ENCODE peak calls at places on chromosomes 16 and 17, in ten cellular contexts. L is PC-3; A is CD8-positive, alpha-beta memory T cell; W is suprapubic skin; I is gastrocnemius medialis; U is right atrium auricular region; J is psoas muscle; V is iPS DF 6.9; X is naive thymus-derived CD4-positive, alpha-beta T cell; O is transverse colon. E is an unnamed sample. For H3K4me1, the result is how much of the 10 kb centered on the place peaks cover.

GRCh38 chr16:49652441-49653175 is 203.3 kb downstream of the ZNF423 start:
- DNase-seq in L (no peak), A (no peak), W (no peak), I (peak), U (peak), J (peak), V (no peak), X (no peak), O (no peak), E (no peak)

GRCh38 chr16:375212-375611 is 4.9 kb upstream of the MRPL28 start:
- DNase-seq in L (no peak), A (no peak), W (no peak), I (no peak), U (no peak), J (no peak), V (no peak), X (no peak), O (no peak), E (no peak)

GRCh38 chr17:70539172-70539924 is 370.0 kb downstream of the KCNJ2 start:
- DNase-seq in L (no peak), A (no peak), W (no peak), I (no peak), U (no peak), J (no peak), V (no peak), X (no peak), O (no peak), E (no peak)

GRCh38 chr16:52861614-52862022 is 191.1 kb downstream of the CHD9NB start:
- DNase-seq in L (peak), A (no peak), W (no peak), I (no peak), U (no peak), J (no peak), V (peak), X (no peak), O (peak), E (no peak)

GRCh38 chr16:71746442-71747046 is 22.0 kb upstream of the PHLPP2 start:
- DNase-seq in L (peak), A (no peak), W (no peak), I (no peak), U (no peak), J (no peak), V (peak), X (no peak), O (no peak), E (no peak)

GRCh38 chr16:68179196-68179795 is 56.6 kb downstream of the ESRP2 start:
- DNase-seq in L (no peak), A (no peak), W (no peak), I (no peak), U (no peak), J (no peak), V (no peak), X (no peak), O (no peak), E (no peak)

GRCh38 chr17:13917635-13918034 is 151.7 kb upstream of the COX10 start:
- DNase-seq in L (no peak), A (no peak), W (no peak), I (no peak), U (no peak), J (no peak), V (no peak), X (no peak), O (no peak), E (no peak)

GRCh38 chr16:86117756-86118155 is 218.8 kb downstream of the IRF8 start:
- DNase-seq in L (no peak), A (no peak), W (no peak), I (no peak), U (no peak), J (no peak), V (no peak), X (no peak), O (no peak), E (no peak)

GRCh38 chr17:7538891-7539290 is 10.0 kb upstream of the TNFSF12 start:
- DNase-seq in L (no peak), A (no peak), W (no peak), I (no peak), U (no peak), J (no peak), V (no peak), X (no peak), O (no peak), E (no peak)

GRCh38 chr17:57551321-57552079 is 193.6 kb downstream of the CCDC182 start:
- DNase-seq in L (no peak), A (no peak), W (no peak), I (no peak), U (no peak), J (no peak), V (no peak), X (no peak), O (peak), E (no peak)

DNA sequence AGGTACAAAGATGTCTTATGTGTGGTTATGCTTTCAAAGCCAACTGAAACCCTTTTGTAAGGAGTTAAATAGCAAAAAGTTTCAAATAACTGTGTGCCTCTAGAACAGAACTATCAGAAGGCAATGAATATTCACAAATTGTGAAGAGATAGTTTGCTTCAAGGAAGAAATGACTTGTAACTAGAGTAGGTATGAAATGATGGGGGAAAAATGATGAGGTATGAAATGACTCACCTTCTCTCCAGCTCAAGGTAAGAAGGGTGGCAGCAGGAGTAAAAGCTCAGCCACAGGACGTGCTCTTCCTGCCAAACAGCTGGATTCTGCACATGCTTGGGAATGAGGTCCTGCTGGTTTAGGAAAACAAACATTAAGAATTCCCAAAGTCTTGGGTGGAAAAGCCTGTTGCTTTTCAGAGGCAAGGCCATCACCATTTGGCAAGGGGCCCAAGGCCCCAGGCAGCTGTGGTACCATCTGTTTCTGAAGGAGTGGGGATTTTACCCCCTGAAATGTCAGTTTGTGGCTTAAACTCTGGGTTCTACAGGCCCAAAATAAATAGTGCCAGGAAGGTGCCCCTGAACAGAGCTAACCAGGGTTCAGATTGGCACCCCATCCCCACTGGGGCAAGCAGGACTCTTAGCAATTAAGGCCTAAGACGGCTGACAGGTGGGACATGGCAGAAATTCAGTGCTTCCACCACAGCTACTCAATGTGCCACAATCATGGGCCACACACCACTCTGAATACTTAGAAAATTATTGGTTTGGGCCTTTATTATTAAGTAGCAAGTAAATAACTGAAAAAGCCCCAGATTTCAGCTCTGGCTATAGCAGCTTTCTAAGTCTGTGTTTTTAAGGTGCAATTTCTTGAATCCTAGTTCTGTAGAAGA is 13.3 kb downstream of the HERPUD1 start:
- DNase-seq in L (peak), A (no peak), W (no peak), I (no peak), U (no peak), J (no peak), V (no peak), X (no peak), O (no peak), E (no peak)
- H3K27ac ChIP-seq in L (peak), A (no peak), W (no peak), I (no peak), U (no peak), J (no peak), V (no peak), X (no peak), O (no peak), E (no peak)

DNA sequence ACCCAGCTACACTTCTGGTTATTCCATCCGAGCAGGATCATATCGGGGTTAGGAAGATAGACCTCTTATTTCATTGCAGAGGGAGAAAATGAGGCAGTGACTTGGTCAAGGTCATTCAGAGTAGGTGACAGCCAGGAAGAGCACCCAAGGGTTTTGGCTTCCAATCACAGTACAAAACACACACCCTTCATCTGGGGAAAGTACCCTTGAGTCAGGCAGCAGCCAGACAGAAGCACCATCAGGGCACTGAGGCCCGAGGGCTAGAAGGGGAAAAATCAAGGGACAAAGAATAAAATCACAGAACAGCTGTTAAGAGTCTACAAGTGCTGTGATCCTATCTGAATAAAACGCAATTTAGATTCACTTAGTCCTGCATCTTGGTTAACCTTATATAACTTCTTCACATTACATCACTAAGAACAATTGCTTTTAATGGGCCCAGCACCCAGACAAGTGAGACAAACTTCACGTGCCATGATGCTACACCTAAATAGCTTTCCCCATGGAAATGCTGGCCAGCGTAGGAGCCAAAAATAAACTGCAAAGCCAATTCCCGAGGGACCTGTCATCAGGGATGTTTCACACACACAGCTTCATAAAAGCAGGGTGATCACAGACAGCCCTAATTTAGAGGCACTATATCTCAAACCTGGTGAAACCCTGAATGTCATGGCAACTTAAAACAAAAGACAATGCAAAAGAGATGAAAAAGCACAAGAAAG is 4.9 kb downstream of the UBE2O start:
- DNase-seq in L (no peak), A (no peak), W (no peak), I (peak), U (no peak), J (no peak), V (no peak), X (no peak), O (no peak), E (no peak)
- H3K4me1 ChIP-seq in L (half or more), A (under half), W (under half), I (half or more), U (half or more), J (half or more), V (under half), X (under half), O (under half), E (under half)

DNA sequence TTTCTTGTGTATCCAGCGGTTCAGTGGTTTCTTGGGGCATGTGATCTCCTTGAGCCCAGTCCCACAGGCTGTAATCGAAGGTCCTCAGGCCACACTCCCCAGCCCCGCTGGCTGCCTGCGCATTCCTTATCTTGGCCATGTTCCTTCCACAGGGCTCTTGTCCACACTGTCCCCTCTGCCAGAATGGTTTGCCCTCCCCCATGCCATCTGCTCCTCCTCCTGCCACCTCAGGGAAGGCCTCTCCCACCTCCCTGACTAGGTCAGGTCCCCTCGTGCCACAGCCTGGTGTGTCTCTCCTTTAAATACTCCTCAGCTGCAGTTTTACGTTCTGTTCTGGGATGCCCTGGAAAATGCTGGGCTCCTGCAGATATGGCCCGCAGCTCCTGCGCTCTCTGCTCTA is 12.1 kb upstream of the NLRC5 start:
- DNase-seq in L (no peak), A (no peak), W (no peak), I (no peak), U (no peak), J (no peak), V (no peak), X (no peak), O (no peak), E (no peak)
- H3K27ac ChIP-seq in L (no peak), A (no peak), W (no peak), I (no peak), U (no peak), J (no peak), V (no peak), X (no peak), O (no peak), E (no peak)

DNA sequence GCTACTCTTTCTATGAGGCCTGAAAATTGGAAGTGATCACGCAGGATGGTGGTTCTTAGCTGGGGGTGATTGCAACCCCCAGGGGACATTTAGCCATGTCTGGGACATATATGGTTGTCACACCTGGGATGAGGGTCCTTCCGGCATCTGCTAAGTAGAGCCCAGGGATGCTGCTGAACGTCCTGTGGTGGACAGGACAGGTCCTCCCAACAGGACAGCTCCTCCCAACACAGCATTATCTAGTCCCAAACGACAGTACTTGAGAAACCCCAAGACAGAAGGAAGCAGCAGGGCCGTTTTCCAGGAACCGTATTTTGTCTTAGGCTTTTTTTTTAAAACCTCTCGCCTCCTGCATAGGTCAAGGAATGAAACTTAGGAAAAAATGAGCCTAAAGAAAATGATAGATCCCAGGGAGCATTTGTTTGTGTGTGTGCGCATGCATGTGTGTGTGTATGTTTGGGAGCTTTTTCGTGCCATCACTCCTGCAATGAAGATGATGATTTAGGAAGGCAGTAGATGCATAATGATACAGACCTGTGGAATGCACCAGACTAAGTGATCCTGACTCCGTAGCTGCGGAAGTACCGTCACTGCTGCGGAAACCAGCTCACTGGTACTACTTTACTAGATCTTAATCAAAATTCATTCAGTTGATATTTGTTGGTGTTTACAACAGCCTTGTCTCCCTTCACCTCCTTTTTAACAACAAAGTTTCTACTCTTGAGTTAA is 118.2 kb downstream of the SNX29 start:
- DNase-seq in L (no peak), A (no peak), W (peak), I (no peak), U (no peak), J (no peak), V (no peak), X (no peak), O (no peak), E (peak)
- H3K4me1 ChIP-seq in L (under half), A (under half), W (under half), I (under half), U (under half), J (under half), V (under half), X (under half), O (under half), E (under half)

GRCh38 chr17:28404461-28404811 is 1.6 kb downstream of the SLC46A1 start:
- DNase-seq in L (no peak), A (no peak), W (no peak), I (no peak), U (no peak), J (no peak), V (no peak), X (no peak), O (no peak), E (no peak)

GRCh38 chr17:28406478-28406824 is 439 bp upstream of the SLC46A1 start:
- DNase-seq in L (no peak), A (no peak), W (no peak), I (no peak), U (no peak), J (no peak), V (no peak), X (no peak), O (no peak), E (no peak)

GRCh38 chr17:28404007-28404406 is 2.0 kb downstream of the SLC46A1 start:
- DNase-seq in L (no peak), A (no peak), W (no peak), I (no peak), U (no peak), J (no peak), V (no peak), X (no peak), O (no peak), E (no peak)

GRCh38 chr17:28405632-28406477 is at the start of gene SLC46A1:
- DNase-seq in L (peak), A (peak), W (no peak), I (no peak), U (no peak), J (peak), V (no peak), X (peak), O (peak), E (peak)

DNA sequence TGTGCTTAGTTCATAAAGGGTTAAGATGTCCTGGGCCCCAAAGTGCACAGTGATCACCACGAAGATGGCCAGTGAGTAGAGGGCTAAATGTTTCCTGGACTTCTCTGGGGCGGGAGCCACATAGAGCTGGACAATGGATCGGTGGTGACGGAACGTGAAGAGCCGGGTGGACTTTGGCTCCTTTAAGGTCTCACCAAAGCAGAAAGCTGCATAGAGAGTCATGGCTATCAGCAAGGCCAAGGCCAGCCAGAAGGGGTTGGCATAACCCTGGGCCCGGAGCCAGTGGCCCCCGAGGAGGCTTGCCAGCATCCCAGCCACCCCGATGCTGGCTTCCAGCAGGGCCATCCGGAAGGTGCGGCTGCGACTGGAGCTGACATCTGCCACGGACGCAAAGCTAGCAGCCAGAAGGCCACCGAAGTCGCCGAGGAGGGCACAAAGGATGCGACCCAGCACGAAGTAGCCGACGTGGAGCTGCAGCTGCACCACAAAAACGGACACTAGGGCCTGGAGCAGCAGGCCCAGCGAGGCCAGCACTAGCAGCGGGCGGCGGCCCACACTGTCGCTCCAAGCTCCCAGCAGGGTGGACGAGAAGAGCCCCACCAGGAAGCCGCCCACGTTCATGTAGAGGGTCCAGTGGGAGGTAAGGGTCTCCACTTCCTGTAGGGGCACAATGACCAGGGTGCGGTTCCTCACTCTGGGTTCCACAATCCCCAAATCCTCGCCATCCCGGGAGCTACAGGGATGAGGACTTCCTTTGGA is 1.0 kb downstream of the SLC46A1 start:
- DNase-seq in L (no peak), A (no peak), W (no peak), I (no peak), U (no peak), J (no peak), V (no peak), X (no peak), O (no peak), E (no peak)
- H3K27ac ChIP-seq in L (no peak), A (no peak), W (no peak), I (no peak), U (no peak), J (no peak), V (no peak), X (peak), O (peak), E (no peak)

GRCh38 chr17:40538019-40538935 is 27.0 kb downstream of the CCR7 start:
- DNase-seq in L (no peak), A (no peak), W (no peak), I (peak), U (no peak), J (peak), V (no peak), X (no peak), O (no peak), E (peak)

GRCh38 chr17:40534431-40535189 is 30.7 kb downstream of the CCR7 start:
- DNase-seq in L (no peak), A (no peak), W (no peak), I (no peak), U (no peak), J (no peak), V (no peak), X (no peak), O (no peak), E (no peak)

GRCh38 chr17:40535438-40535837 is 29.8 kb downstream of the CCR7 start:
- DNase-seq in L (no peak), A (no peak), W (no peak), I (no peak), U (no peak), J (no peak), V (no peak), X (no peak), O (no peak), E (no peak)

GRCh38 chr17:40536731-40537171 is 28.5 kb downstream of the CCR7 start:
- DNase-seq in L (no peak), A (no peak), W (no peak), I (peak), U (no peak), J (peak), V (no peak), X (no peak), O (no peak), E (no peak)

DNA sequence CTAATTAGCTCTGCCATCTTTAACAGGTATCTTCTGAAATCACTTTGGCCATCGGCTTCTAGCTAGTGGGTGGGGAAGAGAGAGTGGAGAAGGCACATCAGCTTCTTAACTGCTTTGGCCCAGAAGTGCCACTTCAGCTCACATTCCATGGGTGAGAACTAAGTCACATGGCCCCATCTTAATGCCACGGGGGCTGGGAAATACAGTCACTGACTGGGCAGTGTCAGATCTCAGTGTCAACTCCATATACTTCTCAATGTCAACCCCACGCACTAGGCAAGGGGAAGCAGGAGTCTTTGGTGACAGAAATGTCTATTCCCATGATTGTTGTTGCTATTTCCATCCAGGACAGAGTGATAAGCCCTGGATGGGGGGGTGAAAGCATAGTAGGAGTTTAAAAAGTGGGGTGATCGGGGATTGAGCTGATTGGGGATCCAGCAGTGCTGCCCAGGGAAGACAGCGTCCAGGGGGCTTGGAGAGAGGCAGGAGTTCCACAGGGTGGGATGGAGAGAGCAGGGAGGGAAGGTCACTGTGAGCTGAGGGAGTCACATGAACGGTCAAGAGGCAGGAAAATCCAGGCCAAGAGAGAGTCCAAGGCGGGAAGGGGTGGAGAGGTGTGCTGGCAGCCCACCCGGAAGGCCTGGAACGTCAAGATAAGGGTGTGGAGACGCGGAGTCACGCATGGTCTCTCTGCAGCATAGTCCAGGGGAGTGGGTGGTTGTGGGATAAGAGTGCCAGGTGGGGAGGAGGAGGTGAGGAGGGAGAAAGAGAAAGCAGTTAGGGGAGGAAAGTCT is 29.2 kb downstream of the CCR7 start:
- DNase-seq in L (no peak), A (no peak), W (no peak), I (no peak), U (no peak), J (peak), V (no peak), X (no peak), O (no peak), E (no peak)
- H3K4me1 ChIP-seq in L (under half), A (half or more), W (half or more), I (under half), U (half or more), J (under half), V (under half), X (half or more), O (under half), E (half or more)

E was measured in left lung.